ENCODE peak calls at places on chromosome 15, in ten cellular contexts. X is fibroblast of lung, D is osteoblast, I is prostate gland, Z is thoracic aorta, C is endodermal cell, R is A549, E is endothelial cell of umbilical vein, L is psoas muscle, Q is upper lobe of left lung. V is an unnamed sample. For H3K4me1, the result is how much of the 10 kb centered on the place peaks cover.

GRCh38 chr15:77535845-77536244 is 96.9 kb downstream of the LINGO1 start:
- DNase-seq in X (no peak), D (no peak), I (no peak), Z (no peak), C (peak), R (no peak), E (no peak), L (peak), Q (no peak), V (no peak)

GRCh38 chr15:41562784-41563198 is 3.8 kb downstream of the TYRO3 start:
- DNase-seq in X (peak), D (no peak), I (no peak), Z (no peak), C (peak), R (no peak), E (no peak), L (no peak), Q (no peak), V (no peak)

GRCh38 chr15:71294636-71295241 is 179.5 kb downstream of the THSD4 start:
- DNase-seq in X (peak), D (peak), I (no peak), Z (no peak), C (no peak), R (peak), E (no peak), L (no peak), Q (no peak), V (no peak)

GRCh38 chr15:101065570-101066221 is 146.5 kb downstream of the LRRK1 start:
- DNase-seq in X (no peak), D (peak), I (no peak), Z (no peak), C (no peak), R (no peak), E (no peak), L (no peak), Q (no peak), V (peak)

GRCh38 chr15:57438166-57438565 is 61.9 kb downstream of the CGNL1 start:
- DNase-seq in X (no peak), D (no peak), I (no peak), Z (no peak), C (no peak), R (no peak), E (no peak), L (no peak), Q (no peak), V (no peak)

GRCh38 chr15:65824031-65824743 is 32.1 kb upstream of the DENND4A start:
- DNase-seq in X (peak), D (peak), I (peak), Z (no peak), C (peak), R (peak), E (peak), L (no peak), Q (peak), V (no peak)

GRCh38 chr15:23690450-23690852 is 3.3 kb upstream of the NDN start:
- DNase-seq in X (peak), D (peak), I (peak), Z (no peak), C (peak), R (no peak), E (no peak), L (peak), Q (peak), V (peak)

GRCh38 chr15:65790692-65791334 is 1.3 kb downstream of the DENND4A start:
- DNase-seq in X (no peak), D (peak), I (no peak), Z (no peak), C (no peak), R (peak), E (peak), L (no peak), Q (no peak), V (no peak)

GRCh38 chr15:100083572-100083971 is 258.2 kb downstream of the ADAMTS17 start:
- DNase-seq in X (no peak), D (peak), I (no peak), Z (peak), C (no peak), R (no peak), E (no peak), L (peak), Q (no peak), V (no peak)

GRCh38 chr15:60379466-60380274 is 18.1 kb downstream of the ANXA2 start:
- DNase-seq in X (peak), D (no peak), I (peak), Z (no peak), C (peak), R (no peak), E (no peak), L (no peak), Q (no peak), V (no peak)

GRCh38 chr15:48363474-48363873 is 32.2 kb downstream of the DUT start:
- DNase-seq in X (no peak), D (no peak), I (no peak), Z (no peak), C (no peak), R (no peak), E (no peak), L (no peak), Q (no peak), V (no peak)

GRCh38 chr15:98120561-98120960 is 160.1 kb downstream of the ARRDC4 start:
- DNase-seq in X (no peak), D (no peak), I (no peak), Z (no peak), C (no peak), R (no peak), E (no peak), L (no peak), Q (no peak), V (no peak)

GRCh38 chr15:22874256-22874655 is 35.8 kb downstream of the NIPA2 start:
- DNase-seq in X (no peak), D (peak), I (no peak), Z (no peak), C (no peak), R (no peak), E (no peak), L (no peak), Q (no peak), V (no peak)

GRCh38 chr15:52186651-52187486 is 4.3 kb downstream of the GNB5 start:
- DNase-seq in X (no peak), D (no peak), I (no peak), Z (no peak), C (no peak), R (no peak), E (no peak), L (no peak), Q (no peak), V (no peak)

GRCh38 chr15:34795267-34796081 is at the start of gene ACTC1:
- DNase-seq in X (peak), D (peak), I (no peak), Z (peak), C (peak), R (peak), E (peak), L (peak), Q (no peak), V (no peak)

GRCh38 chr15:62624541-62625399 is 417.8 kb upstream of the TPM1 start:
- DNase-seq in X (peak), D (peak), I (no peak), Z (no peak), C (no peak), R (no peak), E (no peak), L (no peak), Q (no peak), V (no peak)

GRCh38 chr15:31932581-31932980 is 97.7 kb upstream of the CHRNA7 start:
- DNase-seq in X (peak), D (no peak), I (no peak), Z (no peak), C (no peak), R (no peak), E (no peak), L (no peak), Q (no peak), V (no peak)

GRCh38 chr15:91101356-91101920 is 1.4 kb downstream of the SV2B start:
- DNase-seq in X (no peak), D (no peak), I (no peak), Z (no peak), C (peak), R (no peak), E (no peak), L (no peak), Q (no peak), V (no peak)

GRCh38 chr15:25946241-25946786 is 83.2 kb upstream of the ATP10A start:
- DNase-seq in X (no peak), D (no peak), I (no peak), Z (no peak), C (peak), R (no peak), E (no peak), L (no peak), Q (no peak), V (no peak)

GRCh38 chr15:50380089-50380488 is 25.1 kb upstream of the GABPB1 start:
- DNase-seq in X (peak), D (no peak), I (no peak), Z (no peak), C (no peak), R (no peak), E (no peak), L (no peak), Q (no peak), V (no peak)

GRCh38 chr15:70023769-70024491 is 73.8 kb downstream of the TLE3 start:
- DNase-seq in X (peak), D (peak), I (peak), Z (peak), C (peak), R (no peak), E (no peak), L (peak), Q (peak), V (peak)

GRCh38 chr15:51830279-51830806 is 890 bp downstream of the TMOD3 start:
- DNase-seq in X (peak), D (peak), I (no peak), Z (no peak), C (no peak), R (no peak), E (peak), L (no peak), Q (no peak), V (no peak)

GRCh38 chr15:101442272-101442671 is 47.2 kb downstream of the PCSK6 start:
- DNase-seq in X (no peak), D (no peak), I (no peak), Z (no peak), C (no peak), R (no peak), E (no peak), L (no peak), Q (no peak), V (no peak)

GRCh38 chr15:92365816-92366215 is 27.9 kb upstream of the ST8SIA2 start:
- DNase-seq in X (peak), D (peak), I (no peak), Z (no peak), C (peak), R (no peak), E (no peak), L (no peak), Q (no peak), V (no peak)

GRCh38 chr15:80788536-80788935 is 9.4 kb downstream of the CEMIP start:
- DNase-seq in X (no peak), D (peak), I (no peak), Z (no peak), C (no peak), R (no peak), E (no peak), L (no peak), Q (no peak), V (no peak)

GRCh38 chr15:69164807-69165636 is 4.6 kb downstream of the GLCE start:
- DNase-seq in X (no peak), D (no peak), I (no peak), Z (no peak), C (no peak), R (no peak), E (peak), L (no peak), Q (no peak), V (no peak)

GRCh38 chr15:50241684-50242450 is 23.7 kb downstream of the HDC start:
- DNase-seq in X (peak), D (peak), I (no peak), Z (no peak), C (no peak), R (no peak), E (no peak), L (no peak), Q (no peak), V (no peak)

GRCh38 chr15:98878172-98878571 is 129.4 kb downstream of the PGPEP1L start:
- DNase-seq in X (peak), D (no peak), I (no peak), Z (no peak), C (no peak), R (no peak), E (no peak), L (no peak), Q (no peak), V (no peak)

GRCh38 chr15:81235781-81236507 is 39.3 kb downstream of the IL16 start:
- DNase-seq in X (peak), D (peak), I (no peak), Z (no peak), C (no peak), R (no peak), E (peak), L (no peak), Q (no peak), V (no peak)

GRCh38 chr15:39502616-39503195 is 78.2 kb upstream of the THBS1 start:
- DNase-seq in X (peak), D (peak), I (no peak), Z (no peak), C (no peak), R (no peak), E (no peak), L (no peak), Q (no peak), V (no peak)

GRCh38 chr15:77021803-77022381 is 27.0 kb downstream of the PSTPIP1 start:
- DNase-seq in X (peak), D (peak), I (no peak), Z (no peak), C (peak), R (no peak), E (no peak), L (peak), Q (no peak), V (peak)

GRCh38 chr15:48391950-48392349 is 60.7 kb downstream of the DUT start:
- DNase-seq in X (no peak), D (no peak), I (no peak), Z (no peak), C (no peak), R (no peak), E (no peak), L (no peak), Q (no peak), V (no peak)

GRCh38 chr15:99613887-99614642 is 48.3 kb downstream of the MEF2A start:
- DNase-seq in X (no peak), D (no peak), I (no peak), Z (no peak), C (no peak), R (no peak), E (no peak), L (no peak), Q (peak), V (peak)

GRCh38 chr15:78642341-78642740 is 1.3 kb upstream of the CHRNB4 start:
- DNase-seq in X (no peak), D (no peak), I (no peak), Z (no peak), C (no peak), R (no peak), E (no peak), L (no peak), Q (no peak), V (no peak)

GRCh38 chr15:41585140-41586047 is 26.4 kb downstream of the TYRO3 start:
- DNase-seq in X (peak), D (peak), I (peak), Z (no peak), C (peak), R (peak), E (peak), L (peak), Q (peak), V (peak)

GRCh38 chr15:74497584-74497983 is 36.6 kb upstream of the UBL7 start:
- DNase-seq in X (no peak), D (peak), I (no peak), Z (no peak), C (no peak), R (no peak), E (no peak), L (no peak), Q (no peak), V (no peak)

GRCh38 chr15:78353093-78353492 is 12.9 kb downstream of the CRABP1 start:
- DNase-seq in X (no peak), D (no peak), I (no peak), Z (no peak), C (no peak), R (peak), E (no peak), L (no peak), Q (no peak), V (no peak)

GRCh38 chr15:57370929-57371328 is 5.4 kb upstream of the CGNL1 start:
- DNase-seq in X (peak), D (no peak), I (no peak), Z (no peak), C (no peak), R (no peak), E (no peak), L (no peak), Q (no peak), V (no peak)

GRCh38 chr15:66929843-66930242 is 135.6 kb upstream of the SMAD3 start:
- DNase-seq in X (no peak), D (no peak), I (no peak), Z (no peak), C (no peak), R (no peak), E (no peak), L (no peak), Q (no peak), V (no peak)
- H3K4me1 ChIP-seq in X (under half), D (under half), I (under half), Z (under half), C (under half), R (under half), E (under half), L (under half), Q (under half), V (under half)

GRCh38 chr15:33068531-33068990 is 126.0 kb downstream of the FMN1 start:
- DNase-seq in X (peak), D (no peak), I (peak), Z (no peak), C (peak), R (peak), E (no peak), L (peak), Q (peak), V (peak)
- H3K27ac ChIP-seq in X (no peak), D (peak), I (peak), Z (no peak), C (no peak), R (peak), E (no peak), L (peak), Q (peak), V (peak)

GRCh38 chr15:85496551-85497545 is 116.4 kb downstream of the AKAP13 start:
- DNase-seq in X (no peak), D (no peak), I (no peak), Z (no peak), C (no peak), R (no peak), E (no peak), L (no peak), Q (no peak), V (no peak)
- TF ChIP-seq CTCF in X (no peak), D (no peak), I (no peak), Z (no peak), C (no peak), R (no peak), E (no peak), L (no peak), Q (no peak), V (no peak)

GRCh38 chr15:64162869-64163661 is at the start of gene PPIB:
- DNase-seq in X (peak), D (peak), I (peak), Z (peak), C (peak), R (peak), E (peak), L (peak), Q (peak), V (peak)
- H3K4me1 ChIP-seq in X (under half), D (under half), I (under half), Z (under half), C (under half), R (under half), E (under half), L (under half), Q (under half), V (half or more)

DNA sequence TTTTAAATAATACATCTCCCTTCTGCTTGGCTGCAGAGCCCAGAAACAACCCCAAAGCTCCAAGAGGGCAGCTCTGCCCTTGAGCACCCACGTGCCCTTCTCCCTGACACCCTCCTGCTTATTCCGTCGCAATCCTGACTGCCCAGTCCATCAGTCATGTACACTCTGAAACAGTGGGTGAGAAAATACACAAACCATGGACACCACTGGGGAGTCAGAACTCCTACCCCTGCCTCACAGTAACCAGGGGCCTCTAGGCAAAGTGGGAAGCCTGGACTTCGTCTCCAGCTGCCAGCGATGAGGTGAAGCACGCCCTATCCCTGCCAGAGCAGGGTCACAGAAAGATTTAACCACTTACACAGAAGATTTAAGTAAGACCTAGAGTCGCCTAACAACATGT is 40.1 kb downstream of the HERC2 start:
- DNase-seq in X (no peak), D (no peak), I (no peak), Z (no peak), C (no peak), R (no peak), E (no peak), L (no peak), Q (no peak), V (no peak)
- H3K27ac ChIP-seq in X (no peak), D (no peak), I (no peak), Z (no peak), C (no peak), R (no peak), E (no peak), L (no peak), Q (no peak), V (no peak)